ENCODE peak calls at places on chromosomes 4 and X, in eight cellular contexts. One of them, this sample, is unnamed.

GRCh38 chrX:135421932-135422809 is at the start of gene SMIM10L2A:
- DNase-seq in heart left ventricle: no peak
- DNase-seq in psoas muscle: no peak
- DNase-seq in dorsolateral prefrontal cortex: no peak
- DNase-seq in fibroblast of mammary gland: no peak
- DNase-seq in bronchial epithelial cell: no peak
- DNase-seq in Peyer's patch: no peak
- DNase-seq in spleen: no peak
- DNase-seq in this sample: no peak

GRCh38 chr4:153427363-153428071 is 38.6 kb upstream of the TMEM131L start:
- DNase-seq in heart left ventricle: no peak
- DNase-seq in psoas muscle: no peak
- DNase-seq in dorsolateral prefrontal cortex: no peak
- DNase-seq in fibroblast of mammary gland: peak; percentile 34
- DNase-seq in bronchial epithelial cell: peak; percentile 22
- DNase-seq in Peyer's patch: no peak
- DNase-seq in spleen: no peak
- DNase-seq in this sample: peak; percentile 69

GRCh38 chr4:107258359-107258758 is 222.2 kb upstream of the DKK2 start:
- DNase-seq in heart left ventricle: no peak
- DNase-seq in psoas muscle: no peak
- DNase-seq in dorsolateral prefrontal cortex: no peak
- DNase-seq in fibroblast of mammary gland: peak; percentile 74
- DNase-seq in bronchial epithelial cell: peak; percentile 71
- DNase-seq in Peyer's patch: no peak
- DNase-seq in spleen: no peak
- DNase-seq in this sample: peak; percentile 45

GRCh38 chrX:109902665-109903064 is 100.2 kb upstream of the TMEM164 start:
- DNase-seq in heart left ventricle: no peak
- DNase-seq in psoas muscle: no peak
- DNase-seq in dorsolateral prefrontal cortex: no peak
- DNase-seq in fibroblast of mammary gland: peak; percentile 71
- DNase-seq in bronchial epithelial cell: no peak
- DNase-seq in Peyer's patch: no peak
- DNase-seq in spleen: no peak
- DNase-seq in this sample: peak; percentile 38

GRCh38 chr4:163393471-163393870 is 49.8 kb downstream of the NPY5R start:
- DNase-seq in heart left ventricle: no peak
- DNase-seq in psoas muscle: no peak
- DNase-seq in dorsolateral prefrontal cortex: no peak
- DNase-seq in fibroblast of mammary gland: no peak
- DNase-seq in bronchial epithelial cell: no peak
- DNase-seq in Peyer's patch: no peak
- DNase-seq in spleen: no peak
- DNase-seq in this sample: no peak

GRCh38 chr4:114364857-114365256 is 233.8 kb upstream of the UGT8 start:
- DNase-seq in heart left ventricle: no peak
- DNase-seq in psoas muscle: no peak
- DNase-seq in dorsolateral prefrontal cortex: no peak
- DNase-seq in fibroblast of mammary gland: peak; percentile 38
- DNase-seq in bronchial epithelial cell: peak; percentile 34
- DNase-seq in Peyer's patch: no peak
- DNase-seq in spleen: no peak
- DNase-seq in this sample: peak; percentile 69

GRCh38 chr4:99572527-99573240 is 1.9 kb upstream of the MTTP start:
- DNase-seq in heart left ventricle: no peak
- DNase-seq in psoas muscle: no peak
- DNase-seq in dorsolateral prefrontal cortex: no peak
- DNase-seq in fibroblast of mammary gland: peak; percentile 26
- DNase-seq in bronchial epithelial cell: peak; percentile 72
- DNase-seq in Peyer's patch: no peak
- DNase-seq in spleen: no peak
- DNase-seq in this sample: no peak

GRCh38 chr4:128454281-128455075 is 166.9 kb upstream of the PGRMC2 start:
- DNase-seq in heart left ventricle: peak; percentile 84
- DNase-seq in psoas muscle: peak; percentile 84
- DNase-seq in dorsolateral prefrontal cortex: peak; percentile 82
- DNase-seq in fibroblast of mammary gland: peak; percentile 97
- DNase-seq in bronchial epithelial cell: peak; percentile 84
- DNase-seq in Peyer's patch: peak; percentile 67
- DNase-seq in spleen: peak; percentile 84
- DNase-seq in this sample: peak; percentile 95

GRCh38 chr4:127145001-127145400 is 487.8 kb upstream of the INTU start:
- DNase-seq in heart left ventricle: no peak
- DNase-seq in psoas muscle: no peak
- DNase-seq in dorsolateral prefrontal cortex: no peak
- DNase-seq in fibroblast of mammary gland: no peak
- DNase-seq in bronchial epithelial cell: no peak
- DNase-seq in Peyer's patch: no peak
- DNase-seq in spleen: no peak
- DNase-seq in this sample: no peak

GRCh38 chrX:13029341-13029740 is 15.1 kb downstream of the FAM9C start:
- DNase-seq in heart left ventricle: peak; percentile 79
- DNase-seq in psoas muscle: peak; percentile 26
- DNase-seq in dorsolateral prefrontal cortex: no peak
- DNase-seq in fibroblast of mammary gland: peak; percentile 30
- DNase-seq in bronchial epithelial cell: peak; percentile 32
- DNase-seq in Peyer's patch: no peak
- DNase-seq in spleen: no peak
- DNase-seq in this sample: peak; percentile 38

GRCh38 chrX:136251042-136251991 is at the start of gene MAP7D3:
- DNase-seq in heart left ventricle: peak; percentile 78
- DNase-seq in psoas muscle: peak; percentile 62
- DNase-seq in dorsolateral prefrontal cortex: peak; percentile 41
- DNase-seq in fibroblast of mammary gland: peak; percentile 33
- DNase-seq in bronchial epithelial cell: peak; percentile 67
- DNase-seq in Peyer's patch: peak; percentile 69
- DNase-seq in spleen: peak; percentile 93
- DNase-seq in this sample: peak; percentile 57

GRCh38 chrX:40685352-40685918 is 38.1 kb upstream of the CXorf38 start:
- DNase-seq in heart left ventricle: no peak
- DNase-seq in psoas muscle: no peak
- DNase-seq in dorsolateral prefrontal cortex: no peak
- DNase-seq in fibroblast of mammary gland: no peak
- DNase-seq in bronchial epithelial cell: no peak
- DNase-seq in Peyer's patch: no peak
- DNase-seq in spleen: no peak
- DNase-seq in this sample: no peak

GRCh38 chr4:158739600-158739999 is 16.4 kb upstream of the PPID start:
- DNase-seq in heart left ventricle: no peak
- DNase-seq in psoas muscle: no peak
- DNase-seq in dorsolateral prefrontal cortex: no peak
- DNase-seq in fibroblast of mammary gland: no peak
- DNase-seq in bronchial epithelial cell: no peak
- DNase-seq in Peyer's patch: no peak
- DNase-seq in spleen: no peak
- DNase-seq in this sample: no peak

GRCh38 chr4:26441110-26441509 is 49.2 kb downstream of the CCKAR start:
- DNase-seq in heart left ventricle: no peak
- DNase-seq in psoas muscle: no peak
- DNase-seq in dorsolateral prefrontal cortex: no peak
- DNase-seq in fibroblast of mammary gland: peak; percentile 68
- DNase-seq in bronchial epithelial cell: peak; percentile 53
- DNase-seq in Peyer's patch: no peak
- DNase-seq in spleen: no peak
- DNase-seq in this sample: peak; percentile 67

GRCh38 chrX:12360389-12360788 is 222.1 kb downstream of the FRMPD4 start:
- DNase-seq in heart left ventricle: no peak
- DNase-seq in psoas muscle: no peak
- DNase-seq in dorsolateral prefrontal cortex: no peak
- DNase-seq in fibroblast of mammary gland: peak; percentile 75
- DNase-seq in bronchial epithelial cell: peak; percentile 88
- DNase-seq in Peyer's patch: no peak
- DNase-seq in spleen: no peak
- DNase-seq in this sample: peak; percentile 39

GRCh38 chrX:70456256-70456655 is 11.6 kb downstream of the DLG3 start:
- DNase-seq in heart left ventricle: no peak
- DNase-seq in psoas muscle: no peak
- DNase-seq in dorsolateral prefrontal cortex: no peak
- DNase-seq in fibroblast of mammary gland: no peak
- DNase-seq in bronchial epithelial cell: no peak
- DNase-seq in Peyer's patch: no peak
- DNase-seq in spleen: no peak
- DNase-seq in this sample: no peak

GRCh38 chrX:12986886-12987285 is 12.0 kb downstream of the TMSB4X start:
- DNase-seq in heart left ventricle: no peak
- DNase-seq in psoas muscle: no peak
- DNase-seq in dorsolateral prefrontal cortex: no peak
- DNase-seq in fibroblast of mammary gland: no peak
- DNase-seq in bronchial epithelial cell: no peak
- DNase-seq in Peyer's patch: no peak
- DNase-seq in spleen: no peak
- DNase-seq in this sample: no peak

GRCh38 chr4:74230902-74231499 is 73.1 kb downstream of the MTHFD2L start:
- DNase-seq in heart left ventricle: peak; percentile 31
- DNase-seq in psoas muscle: peak; percentile 28
- DNase-seq in dorsolateral prefrontal cortex: no peak
- DNase-seq in fibroblast of mammary gland: peak; percentile 71
- DNase-seq in bronchial epithelial cell: peak; percentile 92
- DNase-seq in Peyer's patch: no peak
- DNase-seq in spleen: no peak
- DNase-seq in this sample: peak; percentile 93

GRCh38 chr4:157741642-157742041 is 431.2 kb downstream of the GASK1B start:
- DNase-seq in heart left ventricle: no peak
- DNase-seq in psoas muscle: no peak
- DNase-seq in dorsolateral prefrontal cortex: no peak
- DNase-seq in fibroblast of mammary gland: peak; percentile 1
- DNase-seq in bronchial epithelial cell: peak; percentile 8
- DNase-seq in Peyer's patch: no peak
- DNase-seq in spleen: no peak
- DNase-seq in this sample: no peak

GRCh38 chrX:139907078-139907477 is 25.8 kb downstream of the ATP11C start:
- DNase-seq in heart left ventricle: no peak
- DNase-seq in psoas muscle: no peak
- DNase-seq in dorsolateral prefrontal cortex: no peak
- DNase-seq in fibroblast of mammary gland: no peak
- DNase-seq in bronchial epithelial cell: no peak
- DNase-seq in Peyer's patch: no peak
- DNase-seq in spleen: no peak
- DNase-seq in this sample: no peak

GRCh38 chr4:42397635-42398447 is 553 bp downstream of the SHISA3 start:
- DNase-seq in heart left ventricle: peak; percentile 53
- DNase-seq in psoas muscle: peak; percentile 24
- DNase-seq in dorsolateral prefrontal cortex: no peak
- DNase-seq in fibroblast of mammary gland: no peak
- DNase-seq in bronchial epithelial cell: no peak
- DNase-seq in Peyer's patch: peak; percentile 53
- DNase-seq in spleen: peak; percentile 77
- DNase-seq in this sample: peak; percentile 55

GRCh38 chrX:9899640-9900075 is 67.5 kb upstream of the CLDN34 start:
- DNase-seq in heart left ventricle: no peak
- DNase-seq in psoas muscle: no peak
- DNase-seq in dorsolateral prefrontal cortex: peak; percentile 79
- DNase-seq in fibroblast of mammary gland: peak; percentile 58
- DNase-seq in bronchial epithelial cell: no peak
- DNase-seq in Peyer's patch: no peak
- DNase-seq in spleen: no peak
- DNase-seq in this sample: peak; percentile 62

DNA sequence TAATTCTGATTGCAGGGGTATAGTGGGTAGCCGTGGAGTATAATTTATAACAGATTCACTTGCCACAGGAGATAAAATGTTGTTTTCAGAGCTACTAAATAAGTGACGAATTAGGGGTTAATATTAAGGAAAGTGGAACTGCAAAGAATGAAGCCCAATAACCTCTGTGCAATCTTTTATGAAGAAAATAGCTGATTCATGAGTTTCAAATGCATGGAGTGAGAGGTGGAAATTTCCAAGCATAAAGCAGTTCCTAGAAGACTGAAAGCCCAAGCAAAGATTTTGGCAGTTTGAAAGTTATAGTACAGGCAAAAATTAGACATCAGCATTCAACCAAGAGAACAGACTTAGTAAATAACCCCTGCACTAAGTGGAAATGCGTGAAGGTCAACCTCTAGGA is 1782.4 kb upstream of the PCDH10 start:
- DNase-seq in heart left ventricle: no peak
- DNase-seq in psoas muscle: no peak
- DNase-seq in dorsolateral prefrontal cortex: no peak
- DNase-seq in fibroblast of mammary gland: no peak
- DNase-seq in bronchial epithelial cell: no peak
- DNase-seq in Peyer's patch: no peak
- DNase-seq in spleen: no peak
- DNase-seq in this sample: no peak
- TF ChIP-seq CTCF in heart left ventricle: no peak
- TF ChIP-seq CTCF in psoas muscle: no peak
- TF ChIP-seq CTCF in dorsolateral prefrontal cortex: no peak
- TF ChIP-seq CTCF in fibroblast of mammary gland: no peak
- TF ChIP-seq CTCF in bronchial epithelial cell: no peak
- TF ChIP-seq CTCF in Peyer's patch: no peak
- TF ChIP-seq CTCF in spleen: no peak
- TF ChIP-seq CTCF in this sample: no peak

GRCh38 chr4:106201373-106201772 is 114.6 kb downstream of the TBCK start:
- DNase-seq in heart left ventricle: no peak
- DNase-seq in psoas muscle: no peak
- DNase-seq in dorsolateral prefrontal cortex: no peak
- DNase-seq in fibroblast of mammary gland: peak; percentile 23
- DNase-seq in bronchial epithelial cell: peak; percentile 35
- DNase-seq in Peyer's patch: no peak
- DNase-seq in spleen: no peak
- DNase-seq in this sample: peak; percentile 36
- TF ChIP-seq CTCF in heart left ventricle: peak; percentile 39
- TF ChIP-seq CTCF in psoas muscle: peak; percentile 38
- TF ChIP-seq CTCF in dorsolateral prefrontal cortex: peak; percentile 34
- TF ChIP-seq CTCF in fibroblast of mammary gland: peak; percentile 65
- TF ChIP-seq CTCF in bronchial epithelial cell: peak; percentile 4
- TF ChIP-seq CTCF in Peyer's patch: peak; percentile 50
- TF ChIP-seq CTCF in spleen: no peak
- TF ChIP-seq CTCF in this sample: peak; percentile 45

GRCh38 chrX:101799387-101799786 is 132.4 kb downstream of the ZMAT1 start:
- DNase-seq in heart left ventricle: peak; percentile 83
- DNase-seq in psoas muscle: peak; percentile 56
- DNase-seq in dorsolateral prefrontal cortex: peak; percentile 70
- DNase-seq in fibroblast of mammary gland: peak; percentile 87
- DNase-seq in bronchial epithelial cell: peak; percentile 74
- DNase-seq in Peyer's patch: no peak
- DNase-seq in spleen: peak; percentile 88
- DNase-seq in this sample: peak; percentile 89
- TF ChIP-seq CTCF in heart left ventricle: peak; percentile 76
- TF ChIP-seq CTCF in psoas muscle: peak; percentile 82
- TF ChIP-seq CTCF in dorsolateral prefrontal cortex: peak; percentile 88
- TF ChIP-seq CTCF in fibroblast of mammary gland: peak; percentile 64
- TF ChIP-seq CTCF in bronchial epithelial cell: peak; percentile 31
- TF ChIP-seq CTCF in Peyer's patch: peak; percentile 68
- TF ChIP-seq CTCF in spleen: peak; percentile 79
- TF ChIP-seq CTCF in this sample: peak; percentile 39

GRCh38 chr4:36573441-36573840 is 292.0 kb downstream of the DTHD1 start:
- DNase-seq in heart left ventricle: no peak
- DNase-seq in psoas muscle: no peak
- DNase-seq in dorsolateral prefrontal cortex: no peak
- DNase-seq in fibroblast of mammary gland: no peak
- DNase-seq in bronchial epithelial cell: no peak
- DNase-seq in Peyer's patch: no peak
- DNase-seq in spleen: no peak
- DNase-seq in this sample: no peak

GRCh38 chr4:36568575-36568974 is 287.2 kb downstream of the DTHD1 start:
- DNase-seq in heart left ventricle: no peak
- DNase-seq in psoas muscle: no peak
- DNase-seq in dorsolateral prefrontal cortex: no peak
- DNase-seq in fibroblast of mammary gland: no peak
- DNase-seq in bronchial epithelial cell: no peak
- DNase-seq in Peyer's patch: no peak
- DNase-seq in spleen: no peak
- DNase-seq in this sample: no peak
- TF ChIP-seq CTCF in heart left ventricle: no peak
- TF ChIP-seq CTCF in psoas muscle: no peak
- TF ChIP-seq CTCF in dorsolateral prefrontal cortex: no peak
- TF ChIP-seq CTCF in fibroblast of mammary gland: no peak
- TF ChIP-seq CTCF in bronchial epithelial cell: no peak
- TF ChIP-seq CTCF in Peyer's patch: no peak
- TF ChIP-seq CTCF in spleen: no peak
- TF ChIP-seq CTCF in this sample: no peak